ENCODE peak calls at places on chromosome 10, in nine cellular contexts. G is stimulated activated CD8-positive, alpha-beta memory T cell treated with anti-CD3 and anti-CD28 coated beads, Interleukin-7, amount 100 ng/mL, for 1 hour; P is HCT116; K is effector memory CD8-positive, alpha-beta T cell; Q is GM19239; T is uterus; C is kidney tubule cell; R is D341Med; O is Caki2. I is an unnamed sample.

GRCh38 chr10:68508090-68508489 is 19.2 kb downstream of the SLC25A16 start:
- DNase-seq in G (no peak), Q (no peak), O (no peak), T (no peak), K (no peak), P (no peak), R (no peak), C (no peak), I (no peak)

GRCh38 chr10:101851411-101852116 is 8.0 kb upstream of the KCNIP2 start:
- DNase-seq in Q (no peak), T (no peak), K (no peak), O (no peak), G (no peak), P (no peak), R (no peak), C (no peak), I (no peak)

GRCh38 chr10:56317603-56318002 is 43.5 kb downstream of the ZWINT start:
- DNase-seq in R (no peak), P (no peak), C (no peak), G (no peak), Q (no peak), T (no peak), O (no peak), K (no peak), I (no peak)

GRCh38 chr10:27893320-27894014 is 105.4 kb downstream of the ODAD2 start:
- DNase-seq in Q (no peak), T (no peak), R (no peak), K (no peak), O (peak), G (no peak), P (peak), C (peak), I (no peak)

GRCh38 chr10:104329754-104330153 is 8.5 kb downstream of the ITPRIP start:
- DNase-seq in K (no peak), Q (no peak), O (no peak), R (no peak), T (peak), P (peak), C (peak), G (no peak), I (no peak)

GRCh38 chr10:37495415-37495814 is 362.0 kb downstream of the ZNF248 start:
- DNase-seq in P (no peak), T (no peak), Q (no peak), K (no peak), O (peak), G (no peak), C (peak), R (no peak), I (no peak)

GRCh38 chr10:6581750-6582697 is 1.9 kb upstream of the PRKCQ start:
- DNase-seq in O (no peak), K (no peak), Q (no peak), T (no peak), G (no peak), R (no peak), C (peak), P (no peak), I (no peak)

GRCh38 chr10:131644287-131644686 is 256.5 kb upstream of the PPP2R2D start:
- DNase-seq in G (no peak), R (no peak), T (no peak), O (no peak), P (no peak), Q (no peak), K (no peak), C (no peak), I (no peak)

GRCh38 chr10:132467464-132468149 is 70.0 kb upstream of the INPP5A start:
- DNase-seq in K (no peak), T (no peak), Q (no peak), O (no peak), G (no peak), R (no peak), C (no peak), P (no peak), I (no peak)

GRCh38 chr10:133276435-133277201 is at the start of gene ADAM8:
- DNase-seq in P (no peak), T (no peak), G (peak), K (peak), O (no peak), Q (peak), C (peak), R (peak), I (no peak)

GRCh38 chr10:65292551-65292950 is 1633.3 kb upstream of the LRRTM3 start:
- DNase-seq in T (no peak), P (no peak), C (no peak), G (no peak), R (no peak), K (no peak), O (no peak), Q (no peak), I (no peak)

I was measured in activated CD8-positive, alpha-beta memory T cell treated with anti-CD3 and anti-CD28 coated beads for 1 hour.